ENCODE peak calls at places on chromosomes 16 and 17, in nine cellular contexts. One of them, this sample, is unnamed.

GRCh38 chr16:84453061-84453752 is 51.3 kb downstream of the MEAK7 start:
- DNase-seq in anterior cingulate cortex: no peak
- DNase-seq in activated gamma-delta T cell treated with anti-CD3 and anti-CD28 coated beads, Interleukin-2, amount 50 U/mL, for 16 hours: no peak
- DNase-seq in HEK293T: no peak
- DNase-seq in nephron progenitor cell: peak; percentile 32
- DNase-seq in NCI-H2029: no peak
- DNase-seq in NCI-H1105 treated with DMSO at 0.1 percent for 48 hours: no peak
- DNase-seq in caudate nucleus: no peak
- DNase-seq in head of caudate nucleus: no peak
- DNase-seq in this sample: no peak

GRCh38 chr16:12350945-12351344 is 374.4 kb downstream of the SNX29 start:
- DNase-seq in anterior cingulate cortex: no peak
- DNase-seq in activated gamma-delta T cell treated with anti-CD3 and anti-CD28 coated beads, Interleukin-2, amount 50 U/mL, for 16 hours: no peak
- DNase-seq in HEK293T: no peak
- DNase-seq in nephron progenitor cell: no peak
- DNase-seq in NCI-H2029: no peak
- DNase-seq in NCI-H1105 treated with DMSO at 0.1 percent for 48 hours: no peak
- DNase-seq in caudate nucleus: no peak
- DNase-seq in head of caudate nucleus: no peak
- DNase-seq in this sample: no peak

GRCh38 chr17:78197147-78197830 is 10.1 kb downstream of the AFMID start:
- DNase-seq in anterior cingulate cortex: peak; percentile 16
- DNase-seq in activated gamma-delta T cell treated with anti-CD3 and anti-CD28 coated beads, Interleukin-2, amount 50 U/mL, for 16 hours: no peak
- DNase-seq in HEK293T: no peak
- DNase-seq in nephron progenitor cell: no peak
- DNase-seq in NCI-H2029: no peak
- DNase-seq in NCI-H1105 treated with DMSO at 0.1 percent for 48 hours: no peak
- DNase-seq in caudate nucleus: no peak
- DNase-seq in head of caudate nucleus: peak; percentile 59
- DNase-seq in this sample: no peak

GRCh38 chr16:87583453-87584131 is 18.7 kb upstream of the JPH3 start:
- DNase-seq in anterior cingulate cortex: no peak
- DNase-seq in activated gamma-delta T cell treated with anti-CD3 and anti-CD28 coated beads, Interleukin-2, amount 50 U/mL, for 16 hours: no peak
- DNase-seq in HEK293T: no peak
- DNase-seq in nephron progenitor cell: no peak
- DNase-seq in NCI-H2029: no peak
- DNase-seq in NCI-H1105 treated with DMSO at 0.1 percent for 48 hours: no peak
- DNase-seq in caudate nucleus: no peak
- DNase-seq in head of caudate nucleus: no peak
- DNase-seq in this sample: no peak

GRCh38 chr17:6056104-6056503 is 14.1 kb upstream of the WSCD1 start:
- DNase-seq in anterior cingulate cortex: no peak
- DNase-seq in activated gamma-delta T cell treated with anti-CD3 and anti-CD28 coated beads, Interleukin-2, amount 50 U/mL, for 16 hours: no peak
- DNase-seq in HEK293T: no peak
- DNase-seq in nephron progenitor cell: no peak
- DNase-seq in NCI-H2029: no peak
- DNase-seq in NCI-H1105 treated with DMSO at 0.1 percent for 48 hours: no peak
- DNase-seq in caudate nucleus: no peak
- DNase-seq in head of caudate nucleus: no peak
- DNase-seq in this sample: no peak

GRCh38 chr16:79348521-79349306 is 251.8 kb downstream of the MAF start:
- DNase-seq in anterior cingulate cortex: no peak
- DNase-seq in activated gamma-delta T cell treated with anti-CD3 and anti-CD28 coated beads, Interleukin-2, amount 50 U/mL, for 16 hours: no peak
- DNase-seq in HEK293T: no peak
- DNase-seq in nephron progenitor cell: no peak
- DNase-seq in NCI-H2029: no peak
- DNase-seq in NCI-H1105 treated with DMSO at 0.1 percent for 48 hours: no peak
- DNase-seq in caudate nucleus: no peak
- DNase-seq in head of caudate nucleus: no peak
- DNase-seq in this sample: no peak

GRCh38 chr17:10761281-10761680 is 31.5 kb upstream of the TMEM220 start:
- DNase-seq in anterior cingulate cortex: no peak
- DNase-seq in activated gamma-delta T cell treated with anti-CD3 and anti-CD28 coated beads, Interleukin-2, amount 50 U/mL, for 16 hours: no peak
- DNase-seq in HEK293T: no peak
- DNase-seq in nephron progenitor cell: no peak
- DNase-seq in NCI-H2029: no peak
- DNase-seq in NCI-H1105 treated with DMSO at 0.1 percent for 48 hours: no peak
- DNase-seq in caudate nucleus: no peak
- DNase-seq in head of caudate nucleus: no peak
- DNase-seq in this sample: no peak

GRCh38 chr17:73343168-73343634 is 31.4 kb upstream of the CDC42EP4 start:
- DNase-seq in anterior cingulate cortex: peak; percentile 83
- DNase-seq in activated gamma-delta T cell treated with anti-CD3 and anti-CD28 coated beads, Interleukin-2, amount 50 U/mL, for 16 hours: no peak
- DNase-seq in HEK293T: no peak
- DNase-seq in nephron progenitor cell: peak; percentile 78
- DNase-seq in NCI-H2029: no peak
- DNase-seq in NCI-H1105 treated with DMSO at 0.1 percent for 48 hours: no peak
- DNase-seq in caudate nucleus: peak; percentile 70
- DNase-seq in head of caudate nucleus: peak; percentile 87
- DNase-seq in this sample: peak; percentile 94

GRCh38 chr16:851209-851810 is 50.8 kb upstream of the GNG13 start:
- DNase-seq in anterior cingulate cortex: no peak
- DNase-seq in activated gamma-delta T cell treated with anti-CD3 and anti-CD28 coated beads, Interleukin-2, amount 50 U/mL, for 16 hours: no peak
- DNase-seq in HEK293T: no peak
- DNase-seq in nephron progenitor cell: no peak
- DNase-seq in NCI-H2029: no peak
- DNase-seq in NCI-H1105 treated with DMSO at 0.1 percent for 48 hours: no peak
- DNase-seq in caudate nucleus: no peak
- DNase-seq in head of caudate nucleus: no peak
- DNase-seq in this sample: no peak

GRCh38 chr17:72233981-72234380 is 113.2 kb downstream of the SOX9 start:
- DNase-seq in anterior cingulate cortex: no peak
- DNase-seq in activated gamma-delta T cell treated with anti-CD3 and anti-CD28 coated beads, Interleukin-2, amount 50 U/mL, for 16 hours: no peak
- DNase-seq in HEK293T: no peak
- DNase-seq in nephron progenitor cell: peak; percentile 48
- DNase-seq in NCI-H2029: no peak
- DNase-seq in NCI-H1105 treated with DMSO at 0.1 percent for 48 hours: no peak
- DNase-seq in caudate nucleus: no peak
- DNase-seq in head of caudate nucleus: no peak
- DNase-seq in this sample: no peak

GRCh38 chr16:50396770-50397525 is 28.2 kb upstream of the BRD7 start:
- DNase-seq in anterior cingulate cortex: no peak
- DNase-seq in activated gamma-delta T cell treated with anti-CD3 and anti-CD28 coated beads, Interleukin-2, amount 50 U/mL, for 16 hours: no peak
- DNase-seq in HEK293T: no peak
- DNase-seq in nephron progenitor cell: no peak
- DNase-seq in NCI-H2029: no peak
- DNase-seq in NCI-H1105 treated with DMSO at 0.1 percent for 48 hours: no peak
- DNase-seq in caudate nucleus: no peak
- DNase-seq in head of caudate nucleus: no peak
- DNase-seq in this sample: no peak

GRCh38 chr17:81249233-81250040 is 10.3 kb downstream of the NDUFAF8 start:
- DNase-seq in anterior cingulate cortex: no peak
- DNase-seq in activated gamma-delta T cell treated with anti-CD3 and anti-CD28 coated beads, Interleukin-2, amount 50 U/mL, for 16 hours: no peak
- DNase-seq in HEK293T: no peak
- DNase-seq in nephron progenitor cell: no peak
- DNase-seq in NCI-H2029: no peak
- DNase-seq in NCI-H1105 treated with DMSO at 0.1 percent for 48 hours: no peak
- DNase-seq in caudate nucleus: no peak
- DNase-seq in head of caudate nucleus: no peak
- DNase-seq in this sample: peak; percentile 15

GRCh38 chr17:9959377-9959981 is 54.4 kb upstream of the RCVRN start:
- DNase-seq in anterior cingulate cortex: peak; percentile 37
- DNase-seq in activated gamma-delta T cell treated with anti-CD3 and anti-CD28 coated beads, Interleukin-2, amount 50 U/mL, for 16 hours: peak; percentile 7
- DNase-seq in HEK293T: peak; percentile 65
- DNase-seq in nephron progenitor cell: peak; percentile 79
- DNase-seq in NCI-H2029: no peak
- DNase-seq in NCI-H1105 treated with DMSO at 0.1 percent for 48 hours: peak; percentile 36
- DNase-seq in caudate nucleus: peak; percentile 43
- DNase-seq in head of caudate nucleus: peak; percentile 78
- DNase-seq in this sample: peak; percentile 55

GRCh38 chr17:14316131-14316854 is 15.4 kb downstream of the HS3ST3B1 start:
- DNase-seq in anterior cingulate cortex: no peak
- DNase-seq in activated gamma-delta T cell treated with anti-CD3 and anti-CD28 coated beads, Interleukin-2, amount 50 U/mL, for 16 hours: no peak
- DNase-seq in HEK293T: no peak
- DNase-seq in nephron progenitor cell: no peak
- DNase-seq in NCI-H2029: no peak
- DNase-seq in NCI-H1105 treated with DMSO at 0.1 percent for 48 hours: peak; percentile 93
- DNase-seq in caudate nucleus: no peak
- DNase-seq in head of caudate nucleus: no peak
- DNase-seq in this sample: no peak

GRCh38 chr17:79786930-79787643 is 9.1 kb downstream of the CBX2 start:
- DNase-seq in anterior cingulate cortex: no peak
- DNase-seq in activated gamma-delta T cell treated with anti-CD3 and anti-CD28 coated beads, Interleukin-2, amount 50 U/mL, for 16 hours: no peak
- DNase-seq in HEK293T: no peak
- DNase-seq in nephron progenitor cell: no peak
- DNase-seq in NCI-H2029: no peak
- DNase-seq in NCI-H1105 treated with DMSO at 0.1 percent for 48 hours: no peak
- DNase-seq in caudate nucleus: no peak
- DNase-seq in head of caudate nucleus: no peak
- DNase-seq in this sample: no peak

GRCh38 chr17:29177871-29178749 is 2.1 kb downstream of the MYO18A start:
- DNase-seq in anterior cingulate cortex: no peak
- DNase-seq in activated gamma-delta T cell treated with anti-CD3 and anti-CD28 coated beads, Interleukin-2, amount 50 U/mL, for 16 hours: no peak
- DNase-seq in HEK293T: no peak
- DNase-seq in nephron progenitor cell: no peak
- DNase-seq in NCI-H2029: peak; percentile 18
- DNase-seq in NCI-H1105 treated with DMSO at 0.1 percent for 48 hours: no peak
- DNase-seq in caudate nucleus: no peak
- DNase-seq in head of caudate nucleus: no peak
- DNase-seq in this sample: peak; percentile 13

GRCh38 chr16:50816901-50817555 is 75.1 kb downstream of the CYLD start:
- DNase-seq in anterior cingulate cortex: no peak
- DNase-seq in activated gamma-delta T cell treated with anti-CD3 and anti-CD28 coated beads, Interleukin-2, amount 50 U/mL, for 16 hours: no peak
- DNase-seq in HEK293T: no peak
- DNase-seq in nephron progenitor cell: no peak
- DNase-seq in NCI-H2029: no peak
- DNase-seq in NCI-H1105 treated with DMSO at 0.1 percent for 48 hours: no peak
- DNase-seq in caudate nucleus: no peak
- DNase-seq in head of caudate nucleus: no peak
- DNase-seq in this sample: no peak

GRCh38 chr17:78708510-78708973 is 73.5 kb downstream of the CYTH1 start:
- DNase-seq in anterior cingulate cortex: peak; percentile 76
- DNase-seq in activated gamma-delta T cell treated with anti-CD3 and anti-CD28 coated beads, Interleukin-2, amount 50 U/mL, for 16 hours: peak; percentile 25
- DNase-seq in HEK293T: peak; percentile 83
- DNase-seq in nephron progenitor cell: peak; percentile 64
- DNase-seq in NCI-H2029: peak; percentile 24
- DNase-seq in NCI-H1105 treated with DMSO at 0.1 percent for 48 hours: peak; percentile 67
- DNase-seq in caudate nucleus: peak; percentile 78
- DNase-seq in head of caudate nucleus: peak; percentile 88
- DNase-seq in this sample: peak; percentile 91

GRCh38 chr16:17459903-17460521 is 10.7 kb downstream of the XYLT1 start:
- DNase-seq in anterior cingulate cortex: peak; percentile 11
- DNase-seq in activated gamma-delta T cell treated with anti-CD3 and anti-CD28 coated beads, Interleukin-2, amount 50 U/mL, for 16 hours: no peak
- DNase-seq in HEK293T: no peak
- DNase-seq in nephron progenitor cell: no peak
- DNase-seq in NCI-H2029: no peak
- DNase-seq in NCI-H1105 treated with DMSO at 0.1 percent for 48 hours: no peak
- DNase-seq in caudate nucleus: no peak
- DNase-seq in head of caudate nucleus: no peak
- DNase-seq in this sample: no peak

GRCh38 chr16:6841392-6841791 is 491.3 kb upstream of the RBFOX1 start:
- DNase-seq in anterior cingulate cortex: no peak
- DNase-seq in activated gamma-delta T cell treated with anti-CD3 and anti-CD28 coated beads, Interleukin-2, amount 50 U/mL, for 16 hours: no peak
- DNase-seq in HEK293T: no peak
- DNase-seq in nephron progenitor cell: no peak
- DNase-seq in NCI-H2029: no peak
- DNase-seq in NCI-H1105 treated with DMSO at 0.1 percent for 48 hours: no peak
- DNase-seq in caudate nucleus: peak; percentile 6
- DNase-seq in head of caudate nucleus: no peak
- DNase-seq in this sample: no peak

GRCh38 chr16:22664132-22664531 is 149.8 kb upstream of the HS3ST2 start:
- DNase-seq in anterior cingulate cortex: no peak
- DNase-seq in activated gamma-delta T cell treated with anti-CD3 and anti-CD28 coated beads, Interleukin-2, amount 50 U/mL, for 16 hours: no peak
- DNase-seq in HEK293T: no peak
- DNase-seq in nephron progenitor cell: no peak
- DNase-seq in NCI-H2029: peak; percentile 87
- DNase-seq in NCI-H1105 treated with DMSO at 0.1 percent for 48 hours: no peak
- DNase-seq in caudate nucleus: no peak
- DNase-seq in head of caudate nucleus: no peak
- DNase-seq in this sample: no peak

GRCh38 chr17:71237903-71238538 is 882.8 kb upstream of the SOX9 start:
- DNase-seq in anterior cingulate cortex: no peak
- DNase-seq in activated gamma-delta T cell treated with anti-CD3 and anti-CD28 coated beads, Interleukin-2, amount 50 U/mL, for 16 hours: no peak
- DNase-seq in HEK293T: peak; percentile 28
- DNase-seq in nephron progenitor cell: no peak
- DNase-seq in NCI-H2029: no peak
- DNase-seq in NCI-H1105 treated with DMSO at 0.1 percent for 48 hours: peak; percentile 48
- DNase-seq in caudate nucleus: no peak
- DNase-seq in head of caudate nucleus: no peak
- DNase-seq in this sample: peak; percentile 53

GRCh38 chr17:78678220-78678554 is 101.0 kb upstream of the DNAH17 start:
- DNase-seq in anterior cingulate cortex: no peak
- DNase-seq in activated gamma-delta T cell treated with anti-CD3 and anti-CD28 coated beads, Interleukin-2, amount 50 U/mL, for 16 hours: no peak
- DNase-seq in HEK293T: no peak
- DNase-seq in nephron progenitor cell: no peak
- DNase-seq in NCI-H2029: no peak
- DNase-seq in NCI-H1105 treated with DMSO at 0.1 percent for 48 hours: no peak
- DNase-seq in caudate nucleus: no peak
- DNase-seq in head of caudate nucleus: no peak
- DNase-seq in this sample: no peak

GRCh38 chr16:85201566-85201965 is 89.3 kb upstream of the CIBAR2 start:
- DNase-seq in anterior cingulate cortex: no peak
- DNase-seq in activated gamma-delta T cell treated with anti-CD3 and anti-CD28 coated beads, Interleukin-2, amount 50 U/mL, for 16 hours: no peak
- DNase-seq in HEK293T: no peak
- DNase-seq in nephron progenitor cell: no peak
- DNase-seq in NCI-H2029: no peak
- DNase-seq in NCI-H1105 treated with DMSO at 0.1 percent for 48 hours: no peak
- DNase-seq in caudate nucleus: no peak
- DNase-seq in head of caudate nucleus: no peak
- DNase-seq in this sample: no peak

GRCh38 chr16:78647019-78647418 is 547.6 kb downstream of the WWOX start:
- DNase-seq in anterior cingulate cortex: no peak
- DNase-seq in activated gamma-delta T cell treated with anti-CD3 and anti-CD28 coated beads, Interleukin-2, amount 50 U/mL, for 16 hours: no peak
- DNase-seq in HEK293T: no peak
- DNase-seq in nephron progenitor cell: no peak
- DNase-seq in NCI-H2029: no peak
- DNase-seq in NCI-H1105 treated with DMSO at 0.1 percent for 48 hours: no peak
- DNase-seq in caudate nucleus: no peak
- DNase-seq in head of caudate nucleus: no peak
- DNase-seq in this sample: no peak

GRCh38 chr16:15739449-15739848 is 89.4 kb downstream of the NDE1 start:
- DNase-seq in anterior cingulate cortex: no peak
- DNase-seq in activated gamma-delta T cell treated with anti-CD3 and anti-CD28 coated beads, Interleukin-2, amount 50 U/mL, for 16 hours: no peak
- DNase-seq in HEK293T: no peak
- DNase-seq in nephron progenitor cell: no peak
- DNase-seq in NCI-H2029: no peak
- DNase-seq in NCI-H1105 treated with DMSO at 0.1 percent for 48 hours: no peak
- DNase-seq in caudate nucleus: no peak
- DNase-seq in head of caudate nucleus: no peak
- DNase-seq in this sample: no peak

GRCh38 chr17:4796550-4796915 is 569 bp downstream of the PSMB6 start:
- DNase-seq in anterior cingulate cortex: no peak
- DNase-seq in activated gamma-delta T cell treated with anti-CD3 and anti-CD28 coated beads, Interleukin-2, amount 50 U/mL, for 16 hours: no peak
- DNase-seq in HEK293T: peak; percentile 59
- DNase-seq in nephron progenitor cell: peak; percentile 57
- DNase-seq in NCI-H2029: no peak
- DNase-seq in NCI-H1105 treated with DMSO at 0.1 percent for 48 hours: peak; percentile 31
- DNase-seq in caudate nucleus: no peak
- DNase-seq in head of caudate nucleus: peak; percentile 38
- DNase-seq in this sample: peak; percentile 76

GRCh38 chr16:56368545-56368944 is 56.8 kb downstream of the AMFR start:
- DNase-seq in anterior cingulate cortex: no peak
- DNase-seq in activated gamma-delta T cell treated with anti-CD3 and anti-CD28 coated beads, Interleukin-2, amount 50 U/mL, for 16 hours: no peak
- DNase-seq in HEK293T: no peak
- DNase-seq in nephron progenitor cell: no peak
- DNase-seq in NCI-H2029: no peak
- DNase-seq in NCI-H1105 treated with DMSO at 0.1 percent for 48 hours: no peak
- DNase-seq in caudate nucleus: no peak
- DNase-seq in head of caudate nucleus: no peak
- DNase-seq in this sample: no peak

GRCh38 chr17:64158411-64158810 is 28.5 kb upstream of the ERN1 start:
- DNase-seq in anterior cingulate cortex: no peak
- DNase-seq in activated gamma-delta T cell treated with anti-CD3 and anti-CD28 coated beads, Interleukin-2, amount 50 U/mL, for 16 hours: no peak
- DNase-seq in HEK293T: no peak
- DNase-seq in nephron progenitor cell: no peak
- DNase-seq in NCI-H2029: no peak
- DNase-seq in NCI-H1105 treated with DMSO at 0.1 percent for 48 hours: no peak
- DNase-seq in caudate nucleus: no peak
- DNase-seq in head of caudate nucleus: no peak
- DNase-seq in this sample: no peak

GRCh38 chr17:82497483-82498405 is 21.8 kb upstream of the FOXK2 start:
- DNase-seq in anterior cingulate cortex: peak; percentile 43
- DNase-seq in activated gamma-delta T cell treated with anti-CD3 and anti-CD28 coated beads, Interleukin-2, amount 50 U/mL, for 16 hours: no peak
- DNase-seq in HEK293T: peak; percentile 71
- DNase-seq in nephron progenitor cell: peak; percentile 54
- DNase-seq in NCI-H2029: no peak
- DNase-seq in NCI-H1105 treated with DMSO at 0.1 percent for 48 hours: peak; percentile 33
- DNase-seq in caudate nucleus: peak; percentile 21
- DNase-seq in head of caudate nucleus: peak; percentile 66
- DNase-seq in this sample: peak; percentile 78

GRCh38 chr17:18256351-18256750 is 2.2 kb downstream of the FLII start:
- DNase-seq in anterior cingulate cortex: no peak
- DNase-seq in activated gamma-delta T cell treated with anti-CD3 and anti-CD28 coated beads, Interleukin-2, amount 50 U/mL, for 16 hours: no peak
- DNase-seq in HEK293T: no peak
- DNase-seq in nephron progenitor cell: no peak
- DNase-seq in NCI-H2029: no peak
- DNase-seq in NCI-H1105 treated with DMSO at 0.1 percent for 48 hours: no peak
- DNase-seq in caudate nucleus: no peak
- DNase-seq in head of caudate nucleus: no peak
- DNase-seq in this sample: no peak